ENCODE peak calls at places on chromosomes 12 and 14, in seven cellular contexts. X is body of pancreas, I is heart left ventricle, M is A549, C is PC-3, H is Right ventricle myocardium superior, T is right cardiac atrium. D is an unnamed sample.

GRCh38 chr12:67540920-67541624 is 107.5 kb upstream of the DYRK2 start:
- ATAC-seq in X (no peak), M (no peak), H (no peak), I (no peak), C (no peak), T (no peak), D (no peak)

GRCh38 chr12:69601962-69602685 is 8.6 kb downstream of the LRRC10 start:
- ATAC-seq in M (no peak), I (no peak), T (no peak), X (no peak), H (no peak), C (no peak), D (no peak)

GRCh38 chr14:72070458-72070857 is 138.2 kb downstream of the RGS6 start:
- ATAC-seq in I (no peak), H (no peak), T (no peak), M (no peak), X (no peak), C (no peak), D (no peak)

GRCh38 chr14:51116682-51117081 is 21.8 kb upstream of the TRIM9 start:
- ATAC-seq in H (no peak), M (no peak), T (no peak), X (no peak), C (no peak), I (no peak), D (no peak)

GRCh38 chr12:12927211-12928079 is 24.5 kb downstream of the GPRC5D start:
- ATAC-seq in I (peak; percentile 90), X (peak; percentile 95), T (peak; percentile 88), H (peak; percentile 96), M (peak; percentile 75), C (no peak), D (peak; percentile 89)

GRCh38 chr12:132245521-132246101 is 83.8 kb downstream of the GALNT9 start:
- ATAC-seq in C (no peak), X (no peak), I (no peak), H (no peak), M (no peak), T (peak; percentile 31), D (no peak)

GRCh38 chr14:81343701-81344100 is 56.4 kb downstream of the STON2 start:
- ATAC-seq in H (no peak), M (no peak), C (no peak), I (no peak), X (no peak), T (no peak), D (no peak)

GRCh38 chr12:6852651-6853354 is 853 bp downstream of the USP5 start:
- ATAC-seq in T (peak; percentile 0), X (no peak), I (no peak), C (peak; percentile 2), H (no peak), M (peak; percentile 4), D (peak; percentile 0)

GRCh38 chr14:38761033-38761432 is 342.0 kb downstream of the SEC23A start:
- ATAC-seq in T (no peak), I (no peak), H (no peak), X (no peak), C (no peak), M (no peak), D (no peak)

GRCh38 chr14:77882098-77882497 is 82.2 kb downstream of the ADCK1 start:
- ATAC-seq in T (peak; percentile 41), C (no peak), H (peak; percentile 87), I (peak; percentile 63), M (no peak), X (no peak), D (peak; percentile 75)

GRCh38 chr12:103771466-103771865 is 69.6 kb downstream of the NT5DC3 start:
- ATAC-seq in X (peak; percentile 66), C (peak; percentile 91), H (peak; percentile 41), T (peak; percentile 79), M (peak; percentile 92), I (no peak), D (peak; percentile 94)

GRCh38 chr12:107992870-107993451 is 136.1 kb upstream of the WSCD2 start:
- ATAC-seq in T (no peak), M (peak; percentile 96), C (peak; percentile 78), I (no peak), X (no peak), H (no peak), D (no peak)

GRCh38 chr14:33704486-33704885 is 246.4 kb downstream of the EGLN3 start:
- ATAC-seq in I (no peak), T (no peak), M (no peak), X (no peak), H (no peak), C (peak; percentile 35), D (no peak)

GRCh38 chr12:19525236-19525635 is 85.9 kb downstream of the AEBP2 start:
- ATAC-seq in C (no peak), H (no peak), M (no peak), X (no peak), T (no peak), I (no peak), D (no peak)

GRCh38 chr14:81478446-81478845 is 55.2 kb downstream of the SEL1L start:
- ATAC-seq in X (peak; percentile 33), C (no peak), H (no peak), T (no peak), I (no peak), M (no peak), D (no peak)

GRCh38 chr14:103856105-103856504 is 8.7 kb upstream of the PPP1R13B start:
- ATAC-seq in T (no peak), I (no peak), M (no peak), H (no peak), X (no peak), C (no peak), D (peak; percentile 18)

GRCh38 chr12:26878661-26879119 is 45.7 kb upstream of the ITPR2 start:
- ATAC-seq in X (peak; percentile 98), H (peak; percentile 97), T (peak; percentile 95), M (no peak), C (peak; percentile 71), I (peak; percentile 92), D (peak; percentile 55)

GRCh38 chr14:105026033-105026785 is 5.3 kb upstream of the CDCA4 start:
- ATAC-seq in H (no peak), X (no peak), I (no peak), T (no peak), C (peak; percentile 21), M (no peak), D (peak; percentile 19)

GRCh38 chr12:66351301-66351700 is 49.0 kb downstream of the HELB start:
- ATAC-seq in H (no peak), C (no peak), X (no peak), T (no peak), I (no peak), M (no peak), D (no peak)

GRCh38 chr12:47832263-47832933 is 12.7 kb upstream of the HDAC7 start:
- ATAC-seq in C (no peak), T (no peak), M (no peak), H (no peak), I (no peak), X (no peak), D (no peak)

GRCh38 chr14:58151264-58151700 is 731 bp downstream of the ARMH4 start:
- ATAC-seq in I (no peak), H (peak; percentile 19), M (peak; percentile 30), X (peak; percentile 15), C (peak; percentile 30), T (peak; percentile 16), D (peak; percentile 50)

GRCh38 chr14:105102893-105103292 is 37.7 kb upstream of the GPR132 start:
- ATAC-seq in H (no peak), C (no peak), T (no peak), M (peak; percentile 24), X (no peak), I (no peak), D (no peak)

GRCh38 chr14:99133563-99134332 is 138.2 kb downstream of the BCL11B start:
- ATAC-seq in M (no peak), C (no peak), I (no peak), T (peak; percentile 32), X (no peak), H (peak; percentile 61), D (no peak)

GRCh38 chr12:100566887-100567637 is 6.4 kb upstream of the GAS2L3 start:
- ATAC-seq in H (peak; percentile 81), C (peak; percentile 11), T (peak; percentile 57), M (peak; percentile 63), X (no peak), I (peak; percentile 41), D (no peak)

GRCh38 chr14:23398348-23398747 is 9.7 kb downstream of the MYH6 start:
- ATAC-seq in M (no peak), X (no peak), I (no peak), C (no peak), T (no peak), H (no peak), D (no peak)

GRCh38 chr14:65160091-65160490 is 57.8 kb upstream of the MAX start:
- ATAC-seq in T (no peak), M (no peak), C (no peak), H (no peak), X (no peak), I (no peak), D (no peak)

GRCh38 chr12:26102954-26103353 is 21.9 kb downstream of the BHLHE41 start:
- ATAC-seq in H (peak; percentile 39), I (no peak), X (no peak), C (no peak), T (peak; percentile 59), M (no peak), D (no peak)

GRCh38 chr14:54867011-54867410 is 35.6 kb downstream of the GCH1 start:
- ATAC-seq in C (no peak), I (no peak), X (no peak), M (no peak), H (no peak), T (no peak), D (peak; percentile 80)

GRCh38 chr14:70189678-70190077 is 927 bp upstream of the SLC8A3 start:
- ATAC-seq in M (no peak), T (no peak), H (no peak), C (no peak), X (no peak), I (no peak), D (no peak)

GRCh38 chr12:538731-539539 is 79.2 kb downstream of the B4GALNT3 start:
- ATAC-seq in T (peak; percentile 74), H (peak; percentile 70), C (no peak), X (peak; percentile 75), M (no peak), I (no peak), D (peak; percentile 42)

D was measured in SK-N-SH treated with all-trans-retinoic acid at 6 μM for 48 hours.